ENCODE peak calls at places on chromosomes 11 and 22, in nine cellular contexts. Z, I, Q, C, O, K, E, N and A are unnamed samples. For H3K4me1, the result is how much of the 10 kb centered on the place peaks cover.

GRCh38 chr11:121630041-121630440 is 177.3 kb upstream of the SORL1-AS1 start:
- DNase-seq in E (no peak), C (no peak), Z (no peak), O (no peak), N (no peak), I (no peak), Q (no peak), K (no peak), A (no peak)

GRCh38 chr11:68665471-68665870 is 18.9 kb upstream of the GAL start:
- DNase-seq in N (no peak), K (no peak), E (peak), C (no peak), I (no peak), Z (no peak), Q (no peak), O (peak), A (no peak)

GRCh38 chr11:32527191-32527590 is 56.4 kb upstream of the EIF3M start:
- DNase-seq in O (no peak), I (no peak), E (no peak), Q (no peak), Z (no peak), N (no peak), C (no peak), K (no peak), A (no peak)

GRCh38 chr11:110152199-110152598 is 59.0 kb downstream of the ZC3H12C start:
- DNase-seq in E (no peak), O (no peak), I (no peak), Z (no peak), Q (no peak), K (no peak), C (no peak), N (no peak), A (no peak)

GRCh38 chr11:60334005-60334620 is 7.1 kb downstream of the MS4A6E start:
- DNase-seq in C (peak), Z (peak), K (peak), N (peak), O (no peak), Q (peak), E (peak), I (peak), A (peak)

GRCh38 chr11:83573097-83573496 is 286.9 kb upstream of the CCDC90B start:
- DNase-seq in Z (no peak), N (no peak), K (no peak), E (no peak), I (no peak), C (no peak), O (no peak), Q (no peak), A (peak)

GRCh38 chr11:12017243-12017678 is 8.8 kb upstream of the DKK3 start:
- DNase-seq in I (no peak), O (no peak), K (no peak), Z (no peak), Q (no peak), C (no peak), E (no peak), N (no peak), A (no peak)

GRCh38 chr11:22433066-22433450 is 94.9 kb downstream of the SLC17A6 start:
- DNase-seq in E (no peak), Z (no peak), N (no peak), C (no peak), I (no peak), O (no peak), K (no peak), Q (no peak), A (no peak)

GRCh38 chr22:38110863-38111852 is 674 bp upstream of the BAIAP2L2 start:
- DNase-seq in N (no peak), E (peak), Z (peak), K (no peak), I (no peak), O (no peak), C (no peak), Q (peak), A (peak)

GRCh38 chr22:20268350-20269012 is 363 bp upstream of the RTN4R start:
- DNase-seq in C (no peak), I (peak), E (peak), N (peak), K (peak), O (no peak), Q (peak), Z (peak), A (peak)

GRCh38 chr22:20748820-20749428 is 25.0 kb upstream of the SERPIND1 start:
- DNase-seq in C (no peak), N (no peak), K (peak), I (no peak), Q (no peak), E (no peak), Z (peak), O (no peak), A (no peak)

GRCh38 chr11:34655335-34656008 is 34.6 kb downstream of the EHF start:
- DNase-seq in O (no peak), N (no peak), Z (no peak), C (no peak), E (no peak), I (no peak), Q (no peak), K (no peak), A (no peak)

GRCh38 chr11:61962213-61963015 is 5.0 kb downstream of the FTH1 start:
- DNase-seq in C (peak), O (no peak), Z (no peak), Q (no peak), E (no peak), N (no peak), K (no peak), I (no peak), A (peak)

GRCh38 chr11:31218847-31219246 is 150.7 kb downstream of the DCDC1 start:
- DNase-seq in N (no peak), O (no peak), I (no peak), K (no peak), Z (no peak), C (no peak), Q (no peak), E (no peak), A (no peak)

GRCh38 chr11:2578006-2578933 is 121.5 kb downstream of the KCNQ1OT1 start:
- DNase-seq in O (peak), E (peak), C (no peak), K (no peak), Q (no peak), N (peak), I (no peak), Z (no peak), A (no peak)

GRCh38 chr11:32396991-32397390 is 38.3 kb downstream of the WT1 start:
- DNase-seq in E (no peak), O (no peak), Q (no peak), N (no peak), I (no peak), K (no peak), Z (no peak), C (no peak), A (no peak)

GRCh38 chr22:49322861-49323622 is 504.6 kb downstream of the BRD1 start:
- DNase-seq in C (no peak), Q (no peak), I (no peak), O (no peak), Z (no peak), N (peak), E (no peak), K (no peak), A (no peak)

GRCh38 chr11:126467046-126467370 is 111.5 kb downstream of the ST3GAL4 start:
- DNase-seq in C (no peak), I (no peak), E (no peak), K (no peak), Q (no peak), Z (no peak), N (no peak), O (no peak), A (no peak)
- H3K27ac ChIP-seq in C (no peak), I (no peak), E (no peak), K (peak), Q (no peak), Z (no peak), N (no peak), O (no peak), A (no peak)

GRCh38 chr11:96237759-96238158 is 105.2 kb downstream of the MAML2 start:
- DNase-seq in I (no peak), Z (no peak), C (no peak), Q (no peak), E (no peak), O (no peak), N (no peak), K (no peak), A (no peak)

GRCh38 chr11:96241351-96241841 is 101.6 kb downstream of the MAML2 start:
- DNase-seq in O (no peak), I (no peak), N (no peak), C (no peak), E (no peak), Z (peak), Q (peak), K (no peak), A (peak)

GRCh38 chr11:96238563-96239166 is 104.3 kb downstream of the MAML2 start:
- DNase-seq in C (no peak), I (no peak), N (no peak), E (no peak), O (no peak), Q (no peak), Z (no peak), K (no peak), A (no peak)

GRCh38 chr11:96242971-96243647 is 99.9 kb downstream of the MAML2 start:
- DNase-seq in Q (peak), N (peak), Z (peak), O (peak), K (no peak), C (peak), I (peak), E (peak), A (peak)

GRCh38 chr11:96242191-96242845 is 100.7 kb downstream of the MAML2 start:
- DNase-seq in O (no peak), E (no peak), K (no peak), N (no peak), Q (no peak), C (no peak), I (no peak), Z (no peak), A (no peak)
- H3K4me3 ChIP-seq in O (peak), E (peak), K (no peak), N (peak), Q (no peak), C (no peak), I (peak), Z (peak), A (no peak)

DNA sequence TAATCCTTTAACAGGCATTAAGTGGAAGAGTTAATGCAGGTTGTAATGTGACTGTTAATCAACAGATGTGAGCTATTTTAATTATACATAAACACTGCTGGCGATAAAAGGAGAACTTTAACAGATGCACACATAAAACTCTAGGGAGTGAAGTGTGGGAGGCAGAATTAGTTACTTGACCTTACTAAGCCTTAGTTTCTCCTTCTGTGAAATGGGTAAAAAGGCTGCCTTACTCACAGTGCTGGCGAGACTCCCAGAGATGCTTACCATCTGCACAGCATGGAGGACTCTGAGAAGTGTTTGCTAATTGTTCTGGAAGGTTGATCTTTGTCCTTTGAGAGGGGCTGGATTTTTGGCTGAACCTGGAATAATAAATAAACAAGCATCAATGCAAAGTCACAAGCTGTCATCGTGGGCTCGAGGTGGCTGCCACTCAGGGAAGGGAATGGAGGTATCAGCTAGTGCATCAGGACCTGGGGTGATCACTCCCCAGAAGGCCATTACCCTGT is 58.6 kb upstream of the MPEG1 start:
- DNase-seq in O (no peak), C (no peak), E (no peak), Q (no peak), Z (no peak), I (no peak), K (no peak), N (no peak), A (no peak)
- H3K4me1 ChIP-seq in O (under half), C (under half), E (under half), Q (under half), Z (under half), I (under half), K (under half), N (under half), A (under half)

GRCh38 chr11:76765863-76766350 is 17.2 kb upstream of the TSKU start:
- DNase-seq in K (no peak), I (no peak), C (no peak), O (no peak), N (no peak), Z (no peak), Q (no peak), E (peak), A (peak)
- H3K27ac ChIP-seq in K (no peak), I (no peak), C (no peak), O (no peak), N (no peak), Z (no peak), Q (no peak), E (no peak), A (peak)

GRCh38 chr11:57310091-57310490 is 14.7 kb downstream of the TNKS1BP1 start:
- DNase-seq in I (no peak), Q (no peak), Z (no peak), C (no peak), E (no peak), N (no peak), O (no peak), K (no peak), A (no peak)
- H3K4me3 ChIP-seq in I (no peak), Q (no peak), Z (no peak), C (no peak), E (no peak), N (no peak), O (no peak), K (no peak), A (peak)

GRCh38 chr11:46114378-46114777 is 6.9 kb downstream of the PHF21A start:
- DNase-seq in O (no peak), K (no peak), Z (no peak), C (no peak), Q (no peak), I (no peak), E (no peak), N (no peak), A (no peak)

GRCh38 chr11:46117842-46118241 is 3.4 kb downstream of the PHF21A start:
- DNase-seq in I (no peak), N (no peak), Z (no peak), Q (no peak), C (no peak), K (no peak), O (no peak), E (no peak), A (no peak)

GRCh38 chr11:46116007-46116711 is 5.1 kb downstream of the PHF21A start:
- DNase-seq in C (no peak), I (no peak), Q (no peak), O (no peak), N (no peak), K (peak), Z (no peak), E (no peak), A (no peak)

GRCh38 chr11:46112961-46113617 is 8.2 kb downstream of the PHF21A start:
- DNase-seq in C (no peak), O (no peak), Z (peak), N (peak), Q (peak), E (peak), K (peak), I (peak), A (peak)

GRCh38 chr11:46114961-46115360 is 6.3 kb downstream of the PHF21A start:
- DNase-seq in I (no peak), C (no peak), N (no peak), E (no peak), K (no peak), O (no peak), Z (no peak), Q (no peak), A (no peak)
- H3K4me1 ChIP-seq in I (under half), C (half or more), N (under half), E (under half), K (under half), O (half or more), Z (under half), Q (under half), A (under half)